ENCODE peak calls at places on chromosome 10, in seven cellular contexts. S is thyroid gland, Y is heart left ventricle, E is A549, L is upper lobe of left lung, H is body of pancreas, W is Peyer's patch. X is an unnamed sample.

GRCh38 chr10:125023862-125024495 is 82.1 kb downstream of the ZRANB1 start:
- DNase-seq in S (no peak), Y (peak; percentile 73), E (no peak), L (no peak), H (peak; percentile 70), W (peak; percentile 68), X (peak; percentile 82)

GRCh38 chr10:133344236-133344635 is 2.9 kb upstream of the PRAP1 start:
- DNase-seq in S (no peak), Y (no peak), E (no peak), L (no peak), H (no peak), W (no peak), X (no peak)

GRCh38 chr10:67239864-67240497 is 314.1 kb downstream of the LRRTM3 start:
- DNase-seq in S (no peak), Y (no peak), E (no peak), L (no peak), H (no peak), W (no peak), X (no peak)

GRCh38 chr10:114548662-114549061 is 109.4 kb downstream of the ABLIM1 start:
- DNase-seq in S (peak; percentile 90), Y (no peak), E (peak; percentile 67), L (no peak), H (peak; percentile 68), W (peak; percentile 69), X (peak; percentile 63)

GRCh38 chr10:61733358-61733940 is 70.7 kb downstream of the CABCOCO1 start:
- DNase-seq in S (peak; percentile 6), Y (peak; percentile 10), E (peak; percentile 55), L (no peak), H (peak; percentile 15), W (no peak), X (peak; percentile 49)

GRCh38 chr10:110081914-110082313 is 74.1 kb downstream of the ADD3 start:
- DNase-seq in S (no peak), Y (peak; percentile 36), E (peak; percentile 54), L (no peak), H (peak; percentile 22), W (no peak), X (no peak)

GRCh38 chr10:61943699-61944444 is 42.4 kb downstream of the ARID5B start:
- DNase-seq in S (no peak), Y (no peak), E (no peak), L (no peak), H (peak; percentile 24), W (no peak), X (no peak)

GRCh38 chr10:119933179-119933578 is 40.6 kb downstream of the SEC23IP start:
- DNase-seq in S (no peak), Y (no peak), E (peak; percentile 20), L (no peak), H (no peak), W (no peak), X (no peak)

GRCh38 chr10:119167041-119167440 is 1.5 kb upstream of the SFXN4 start:
- DNase-seq in S (no peak), Y (no peak), E (no peak), L (no peak), H (no peak), W (no peak), X (no peak)

GRCh38 chr10:56279270-56279669 is 81.8 kb downstream of the ZWINT start:
- DNase-seq in S (no peak), Y (no peak), E (no peak), L (no peak), H (no peak), W (no peak), X (no peak)

GRCh38 chr10:88725798-88726197 is 19.7 kb downstream of the LIPK start:
- DNase-seq in S (no peak), Y (no peak), E (no peak), L (no peak), H (no peak), W (no peak), X (no peak)

GRCh38 chr10:29784175-29784773 is 149.5 kb upstream of the SVIL start:
- DNase-seq in S (peak; percentile 23), Y (peak; percentile 58), E (peak; percentile 96), L (no peak), H (peak; percentile 10), W (peak; percentile 55), X (no peak)

GRCh38 chr10:68297264-68297663 is 34.6 kb upstream of the HNRNPH3 start:
- DNase-seq in S (no peak), Y (no peak), E (no peak), L (no peak), H (no peak), W (no peak), X (no peak)

GRCh38 chr10:45000138-45000763 is 472 bp upstream of the ZNF22 start:
- DNase-seq in S (peak; percentile 40), Y (peak; percentile 89), E (no peak), L (no peak), H (peak; percentile 51), W (peak; percentile 80), X (peak; percentile 73)

GRCh38 chr10:110354322-110354766 is 49.6 kb upstream of the SMNDC1 start:
- DNase-seq in S (peak; percentile 82), Y (peak; percentile 78), E (peak; percentile 88), L (no peak), H (peak; percentile 83), W (peak; percentile 96), X (peak; percentile 91)

GRCh38 chr10:89425000-89425399 is 10.6 kb downstream of the IFIT5 start:
- DNase-seq in S (no peak), Y (no peak), E (no peak), L (no peak), H (peak; percentile 29), W (no peak), X (no peak)

GRCh38 chr10:132146941-132147915 is 39.5 kb upstream of the DPYSL4 start:
- DNase-seq in S (no peak), Y (no peak), E (no peak), L (peak; percentile 74), H (no peak), W (no peak), X (no peak)

GRCh38 chr10:124704428-124704805 is 39.8 kb downstream of the FAM53B start:
- DNase-seq in S (no peak), Y (no peak), E (no peak), L (no peak), H (no peak), W (no peak), X (no peak)

GRCh38 chr10:52752801-52753437 is 19.7 kb downstream of the MBL2 start:
- DNase-seq in S (no peak), Y (no peak), E (no peak), L (no peak), H (no peak), W (no peak), X (no peak)

DNA sequence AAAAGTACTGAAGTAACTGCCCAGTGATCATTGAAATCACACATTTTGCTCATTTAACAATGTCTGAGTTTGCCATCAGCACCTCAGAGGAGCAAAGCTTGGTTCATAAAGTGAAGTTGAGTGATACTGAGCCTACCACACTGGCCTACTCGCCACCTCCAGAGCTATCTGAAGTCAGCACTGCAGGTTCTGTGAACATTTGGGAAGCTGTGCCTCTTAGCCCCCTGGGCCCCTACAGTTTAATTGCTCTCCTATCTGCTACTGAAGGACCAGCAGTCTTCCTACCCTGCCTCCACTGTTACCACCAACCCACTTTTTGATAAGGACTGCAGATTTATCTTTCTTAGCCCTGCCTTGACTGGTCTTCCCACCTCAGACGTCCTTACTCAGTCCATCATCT is 2.0 kb upstream of the SEMA4G start:
- DNase-seq in S (no peak), Y (no peak), E (no peak), L (no peak), H (no peak), W (no peak), X (no peak)
- TF ChIP-seq POLR2A in S (no peak), Y (no peak), E (no peak), L (no peak), H (no peak), W (no peak), X (no peak)

DNA sequence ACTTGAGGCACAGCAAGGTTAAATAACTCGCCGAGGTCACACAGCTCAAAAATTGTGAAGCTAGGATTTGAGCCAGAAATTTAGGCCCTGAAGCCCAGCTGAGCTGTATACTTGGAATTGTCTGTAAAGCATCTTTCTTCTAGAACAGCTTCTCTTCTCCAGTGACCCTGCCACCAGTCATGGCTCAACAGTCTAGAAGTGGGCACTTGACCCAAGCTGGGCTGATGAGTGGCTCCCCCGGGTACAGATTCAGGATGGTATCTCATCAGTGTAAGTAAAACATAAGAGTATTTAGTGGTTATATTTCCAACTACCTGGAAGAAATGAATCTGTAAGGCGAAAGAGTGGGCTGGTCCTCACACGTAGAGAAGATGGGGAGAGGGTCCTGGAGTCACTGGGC is 243.9 kb upstream of the GPR26 start:
- DNase-seq in S (peak; percentile 66), Y (no peak), E (no peak), L (no peak), H (no peak), W (no peak), X (no peak)
- TF ChIP-seq CTCF in S (no peak), Y (no peak), E (no peak), L (no peak), H (no peak), W (no peak), X (no peak)

DNA sequence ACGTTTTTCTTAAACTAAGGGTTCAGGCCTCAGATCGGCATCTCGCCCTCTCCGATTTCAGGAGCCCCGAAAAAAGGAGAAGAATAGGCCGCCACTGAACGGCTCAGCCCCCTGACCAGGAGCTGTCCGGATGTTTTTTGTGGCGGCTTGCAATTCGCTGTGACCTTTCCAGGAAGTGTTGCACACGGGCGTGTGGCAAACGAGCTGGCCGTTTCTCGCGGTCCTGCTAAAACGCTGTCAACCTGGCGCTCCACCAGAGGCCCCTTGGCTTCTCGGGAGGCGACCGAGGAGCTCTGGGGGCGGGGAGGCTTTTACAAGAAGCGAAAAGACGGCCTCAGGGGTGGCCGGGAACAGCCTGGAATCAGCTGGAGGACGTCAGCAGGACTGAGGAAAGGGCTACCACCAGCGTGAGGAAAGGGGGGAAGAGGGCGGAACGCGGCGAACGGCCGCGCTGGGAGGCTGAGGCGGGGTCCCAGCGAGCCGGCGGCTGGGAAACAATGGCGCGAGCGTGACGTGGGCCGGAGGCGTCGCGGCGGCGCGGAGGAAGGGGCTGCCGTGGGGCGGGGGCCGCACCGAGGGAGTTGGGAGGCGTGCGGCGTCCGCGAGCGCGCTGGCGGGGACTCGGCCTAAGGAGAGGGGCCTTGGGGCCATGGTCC is 493 bp downstream of the NT5C2 start:
- DNase-seq in S (peak; percentile 90), Y (peak; percentile 85), E (peak; percentile 80), L (no peak), H (peak; percentile 86), W (peak; percentile 90), X (peak; percentile 80)
- TF ChIP-seq POLR2A in S (peak; percentile 80), Y (no peak), E (no peak), L (peak; percentile 68), H (peak; percentile 83), W (peak; percentile 38), X (no peak)

GRCh38 chr10:3068201-3068967 is 1.0 kb downstream of the PFKP start:
- DNase-seq in S (peak; percentile 61), Y (peak; percentile 71), E (peak; percentile 60), L (peak; percentile 94), H (peak; percentile 58), W (peak; percentile 76), X (peak; percentile 54)
- TF ChIP-seq CTCF in S (peak; percentile 37), Y (peak; percentile 21), E (no peak), L (peak; percentile 33), H (peak; percentile 21), W (no peak), X (no peak)

X was measured in testis.